ENCODE peak calls at places on chromosomes 13 and 19, in seven cellular contexts. F is RKO, R is astrocyte, M is NCI-H2029 treated with DMSO at 0.1 percent for 48 hours, D is GM04503, O is B cell, G is AG20443. B is an unnamed sample.

GRCh38 chr13:108315273-108315672 is 45.8 kb downstream of the TNFSF13B start:
- DNase-seq in F (no peak), R (no peak), M (no peak), D (no peak), O (no peak), G (no peak), B (no peak)

GRCh38 chr19:39679056-39679790 is 23.5 kb downstream of the LGALS16 start:
- DNase-seq in F (no peak), R (no peak), M (no peak), D (no peak), O (no peak), G (no peak), B (no peak)

GRCh38 chr13:70173236-70173959 is 65.1 kb upstream of the KLHL1 start:
- DNase-seq in F (no peak), R (peak), M (no peak), D (no peak), O (no peak), G (no peak), B (no peak)

GRCh38 chr13:82833928-82834327 is 1048.3 kb downstream of the SLITRK1 start:
- DNase-seq in F (no peak), R (no peak), M (no peak), D (no peak), O (no peak), G (no peak), B (no peak)

GRCh38 chr19:41457241-41457640 is 14.3 kb downstream of the ERICH4 start:
- DNase-seq in F (no peak), R (no peak), M (no peak), D (no peak), O (no peak), G (no peak), B (no peak)

GRCh38 chr19:48487944-48488343 is 18.8 kb downstream of the CYTH2 start:
- DNase-seq in F (peak), R (peak), M (no peak), D (peak), O (no peak), G (peak), B (no peak)

GRCh38 chr19:6476155-6476895 is 5.3 kb downstream of the DENND1C start:
- DNase-seq in F (no peak), R (no peak), M (no peak), D (no peak), O (peak), G (peak), B (no peak)

GRCh38 chr19:10774893-10775292 is 57.0 kb downstream of the DNM2 start:
- DNase-seq in F (no peak), R (no peak), M (no peak), D (no peak), O (no peak), G (no peak), B (no peak)

GRCh38 chr19:50716178-50717025 is 3.2 kb downstream of the SHANK1 start:
- DNase-seq in F (no peak), R (no peak), M (no peak), D (no peak), O (no peak), G (no peak), B (no peak)

GRCh38 chr19:41175825-41176734 is 16.9 kb upstream of the CYP2S1 start:
- DNase-seq in F (peak), R (peak), M (no peak), D (peak), O (no peak), G (peak), B (no peak)

GRCh38 chr19:7888145-7888825 is at the start of gene LRRC8E:
- DNase-seq in F (peak), R (peak), M (no peak), D (no peak), O (peak), G (peak), B (no peak)

GRCh38 chr13:30617315-30618185 is at the start of gene USPL1:
- DNase-seq in F (peak), R (peak), M (peak), D (peak), O (peak), G (peak), B (peak)

GRCh38 chr19:558770-559439 is 13.5 kb upstream of the BSG start:
- DNase-seq in F (no peak), R (no peak), M (no peak), D (no peak), O (no peak), G (no peak), B (no peak)

GRCh38 chr19:11538232-11539036 is at the start of gene CNN1:
- DNase-seq in F (no peak), R (peak), M (no peak), D (no peak), O (no peak), G (peak), B (no peak)

GRCh38 chr13:40340368-40341085 is 325.9 kb downstream of the FOXO1 start:
- DNase-seq in F (no peak), R (peak), M (no peak), D (no peak), O (no peak), G (no peak), B (no peak)

GRCh38 chr13:106619688-106620555 is 52.0 kb upstream of the ARGLU1 start:
- DNase-seq in F (peak), R (peak), M (peak), D (no peak), O (peak), G (peak), B (peak)

GRCh38 chr19:48244289-48244688 is 11.4 kb downstream of the CARD8 start:
- DNase-seq in F (peak), R (no peak), M (no peak), D (no peak), O (no peak), G (no peak), B (no peak)

GRCh38 chr19:49524812-49525455 is 2.9 kb upstream of the RCN3 start:
- DNase-seq in F (no peak), R (no peak), M (no peak), D (no peak), O (no peak), G (no peak), B (no peak)

GRCh38 chr19:11138659-11139526 is 16.7 kb downstream of the SPC24 start:
- DNase-seq in F (peak), R (peak), M (no peak), D (peak), O (peak), G (peak), B (peak)

GRCh38 chr13:99836291-99836690 is 135.3 kb downstream of the ZIC5 start:
- DNase-seq in F (no peak), R (no peak), M (no peak), D (no peak), O (no peak), G (no peak), B (no peak)

GRCh38 chr13:44902793-44903192 is 86.5 kb downstream of the NUFIP1 start:
- DNase-seq in F (no peak), R (no peak), M (no peak), D (no peak), O (no peak), G (no peak), B (no peak)

GRCh38 chr19:38433268-38433733 is at the start of gene RYR1:
- DNase-seq in F (no peak), R (no peak), M (no peak), D (no peak), O (peak), G (peak), B (no peak)

GRCh38 chr13:40668335-40668734 is 1.9 kb upstream of the FOXO1 start:
- DNase-seq in F (no peak), R (no peak), M (no peak), D (no peak), O (peak), G (peak), B (no peak)

GRCh38 chr19:44725251-44725650 is 23.3 kb upstream of the BCL3 start:
- DNase-seq in F (no peak), R (no peak), M (no peak), D (no peak), O (no peak), G (no peak), B (no peak)

B was measured in hippocampal formation.